ENCODE peak calls at places on chromosomes 4 and X, in five cellular contexts. One of them, this sample, is unnamed.

GRCh38 chr4:68342139-68342538 is 7.8 kb downstream of the YTHDC1 start:
- DNase-seq in WTC11: no peak
- DNase-seq in CD4-positive, alpha-beta T cell: no peak
- DNase-seq in HCT116: no peak
- DNase-seq in neural crest cell: no peak
- DNase-seq in this sample: peak

GRCh38 chr4:102759835-102760644 is 728 bp downstream of the MANBA start:
- DNase-seq in CD4-positive, alpha-beta T cell: no peak
- DNase-seq in neural crest cell: no peak
- DNase-seq in HCT116: no peak
- DNase-seq in WTC11: no peak
- DNase-seq in this sample: peak

GRCh38 chr4:1376391-1376840 is 29.4 kb downstream of the UVSSA start:
- DNase-seq in WTC11: peak
- DNase-seq in neural crest cell: no peak
- DNase-seq in HCT116: no peak
- DNase-seq in CD4-positive, alpha-beta T cell: no peak
- DNase-seq in this sample: no peak

GRCh38 chr4:114087596-114088230 is 108.3 kb upstream of the ARSJ start:
- DNase-seq in WTC11: no peak
- DNase-seq in CD4-positive, alpha-beta T cell: no peak
- DNase-seq in HCT116: no peak
- DNase-seq in neural crest cell: no peak
- DNase-seq in this sample: peak

GRCh38 chr4:106303548-106303947 is 12.5 kb downstream of the TBCK start:
- DNase-seq in CD4-positive, alpha-beta T cell: no peak
- DNase-seq in HCT116: no peak
- DNase-seq in WTC11: no peak
- DNase-seq in neural crest cell: no peak
- DNase-seq in this sample: no peak

GRCh38 chr4:78483811-78484210 is 67.8 kb upstream of the ANXA3 start:
- DNase-seq in HCT116: no peak
- DNase-seq in CD4-positive, alpha-beta T cell: no peak
- DNase-seq in neural crest cell: no peak
- DNase-seq in WTC11: no peak
- DNase-seq in this sample: no peak

GRCh38 chr4:126267689-126268088 is 952.9 kb downstream of the FAT4 start:
- DNase-seq in neural crest cell: no peak
- DNase-seq in CD4-positive, alpha-beta T cell: no peak
- DNase-seq in WTC11: no peak
- DNase-seq in HCT116: no peak
- DNase-seq in this sample: no peak

GRCh38 chr4:4593596-4593995 is 51.7 kb upstream of the STX18 start:
- DNase-seq in neural crest cell: no peak
- DNase-seq in HCT116: no peak
- DNase-seq in WTC11: no peak
- DNase-seq in CD4-positive, alpha-beta T cell: no peak
- DNase-seq in this sample: no peak

GRCh38 chr4:145936142-145937020 is 2.2 kb downstream of the ZNF827 start:
- DNase-seq in neural crest cell: peak
- DNase-seq in CD4-positive, alpha-beta T cell: peak
- DNase-seq in HCT116: no peak
- DNase-seq in WTC11: peak
- DNase-seq in this sample: peak

GRCh38 chr4:120082286-120082685 is 15.6 kb upstream of the MAD2L1 start:
- DNase-seq in neural crest cell: no peak
- DNase-seq in WTC11: no peak
- DNase-seq in HCT116: no peak
- DNase-seq in CD4-positive, alpha-beta T cell: no peak
- DNase-seq in this sample: no peak

GRCh38 chrX:50068893-50069292 is 131.9 kb downstream of the AKAP4 start:
- DNase-seq in HCT116: no peak
- DNase-seq in CD4-positive, alpha-beta T cell: no peak
- DNase-seq in neural crest cell: no peak
- DNase-seq in WTC11: no peak
- DNase-seq in this sample: no peak

GRCh38 chrX:96685205-96686099 is 810 bp downstream of the DIAPH2 start:
- DNase-seq in CD4-positive, alpha-beta T cell: no peak
- DNase-seq in WTC11: peak
- DNase-seq in HCT116: no peak
- DNase-seq in neural crest cell: peak
- DNase-seq in this sample: peak

GRCh38 chr4:111689214-111689613 is 456.0 kb upstream of the FAM241A start:
- DNase-seq in CD4-positive, alpha-beta T cell: no peak
- DNase-seq in HCT116: no peak
- DNase-seq in neural crest cell: no peak
- DNase-seq in WTC11: no peak
- DNase-seq in this sample: peak

GRCh38 chrX:16188687-16189086 is 21.4 kb downstream of the MAGEB17 start:
- DNase-seq in HCT116: no peak
- DNase-seq in CD4-positive, alpha-beta T cell: no peak
- DNase-seq in WTC11: no peak
- DNase-seq in neural crest cell: no peak
- DNase-seq in this sample: no peak

GRCh38 chrX:115650916-115651315 is 89.9 kb downstream of the PLS3 start:
- DNase-seq in CD4-positive, alpha-beta T cell: no peak
- DNase-seq in WTC11: peak
- DNase-seq in neural crest cell: peak
- DNase-seq in HCT116: peak
- DNase-seq in this sample: peak

GRCh38 chr4:3261411-3262207 is 12.7 kb downstream of the MSANTD1 start:
- DNase-seq in CD4-positive, alpha-beta T cell: no peak
- DNase-seq in WTC11: peak
- DNase-seq in neural crest cell: no peak
- DNase-seq in HCT116: no peak
- DNase-seq in this sample: no peak

GRCh38 chrX:151458824-151459223 is 61.8 kb downstream of the VMA21 start:
- DNase-seq in WTC11: no peak
- DNase-seq in CD4-positive, alpha-beta T cell: no peak
- DNase-seq in neural crest cell: no peak
- DNase-seq in HCT116: no peak
- DNase-seq in this sample: no peak

GRCh38 chrX:5936438-5936837 is 292.2 kb downstream of the NLGN4X start:
- DNase-seq in WTC11: no peak
- DNase-seq in CD4-positive, alpha-beta T cell: no peak
- DNase-seq in neural crest cell: no peak
- DNase-seq in HCT116: no peak
- DNase-seq in this sample: no peak

GRCh38 chrX:106752101-106752678 is 25.7 kb downstream of the RNF128 start:
- DNase-seq in CD4-positive, alpha-beta T cell: no peak
- DNase-seq in neural crest cell: no peak
- DNase-seq in HCT116: no peak
- DNase-seq in WTC11: peak
- DNase-seq in this sample: no peak

GRCh38 chr4:8353912-8354453 is 84.4 kb downstream of the HTRA3 start:
- DNase-seq in CD4-positive, alpha-beta T cell: no peak
- DNase-seq in WTC11: no peak
- DNase-seq in neural crest cell: no peak
- DNase-seq in HCT116: no peak
- DNase-seq in this sample: no peak

GRCh38 chrX:12223650-12224049 is 85.4 kb downstream of the FRMPD4 start:
- DNase-seq in CD4-positive, alpha-beta T cell: no peak
- DNase-seq in neural crest cell: no peak
- DNase-seq in HCT116: no peak
- DNase-seq in WTC11: no peak
- DNase-seq in this sample: peak

GRCh38 chr4:173525118-173526033 is 4.7 kb downstream of the HAND2 start:
- DNase-seq in WTC11: no peak
- DNase-seq in CD4-positive, alpha-beta T cell: no peak
- DNase-seq in HCT116: no peak
- DNase-seq in neural crest cell: no peak
- DNase-seq in this sample: no peak

GRCh38 chr4:112031712-112032328 is 113.4 kb upstream of the FAM241A start:
- DNase-seq in WTC11: no peak
- DNase-seq in CD4-positive, alpha-beta T cell: no peak
- DNase-seq in HCT116: peak
- DNase-seq in neural crest cell: peak
- DNase-seq in this sample: peak

GRCh38 chr4:107615809-107616208 is 104.2 kb downstream of the PAPSS1 start:
- DNase-seq in HCT116: no peak
- DNase-seq in CD4-positive, alpha-beta T cell: no peak
- DNase-seq in WTC11: no peak
- DNase-seq in neural crest cell: no peak
- DNase-seq in this sample: no peak

GRCh38 chrX:109709129-109709631 is 23.9 kb downstream of the ACSL4 start:
- DNase-seq in neural crest cell: no peak
- DNase-seq in WTC11: no peak
- DNase-seq in HCT116: peak
- DNase-seq in CD4-positive, alpha-beta T cell: no peak
- DNase-seq in this sample: peak

GRCh38 chr4:105937759-105938158 is 42.5 kb downstream of the NPNT start:
- DNase-seq in WTC11: no peak
- DNase-seq in CD4-positive, alpha-beta T cell: no peak
- DNase-seq in neural crest cell: no peak
- DNase-seq in HCT116: no peak
- DNase-seq in this sample: no peak

GRCh38 chr4:105059337-105059736 is 87.3 kb upstream of the TET2 start:
- DNase-seq in HCT116: no peak
- DNase-seq in neural crest cell: no peak
- DNase-seq in WTC11: no peak
- DNase-seq in CD4-positive, alpha-beta T cell: no peak
- DNase-seq in this sample: no peak

GRCh38 chrX:150499240-150499639 is 69.2 kb upstream of the MTM1 start:
- DNase-seq in WTC11: no peak
- DNase-seq in HCT116: no peak
- DNase-seq in CD4-positive, alpha-beta T cell: no peak
- DNase-seq in neural crest cell: no peak
- DNase-seq in this sample: no peak

GRCh38 chrX:9379697-9380551 is 84.9 kb upstream of the TBL1X start:
- DNase-seq in HCT116: peak
- DNase-seq in neural crest cell: no peak
- DNase-seq in WTC11: no peak
- DNase-seq in CD4-positive, alpha-beta T cell: no peak
- DNase-seq in this sample: peak

DNA sequence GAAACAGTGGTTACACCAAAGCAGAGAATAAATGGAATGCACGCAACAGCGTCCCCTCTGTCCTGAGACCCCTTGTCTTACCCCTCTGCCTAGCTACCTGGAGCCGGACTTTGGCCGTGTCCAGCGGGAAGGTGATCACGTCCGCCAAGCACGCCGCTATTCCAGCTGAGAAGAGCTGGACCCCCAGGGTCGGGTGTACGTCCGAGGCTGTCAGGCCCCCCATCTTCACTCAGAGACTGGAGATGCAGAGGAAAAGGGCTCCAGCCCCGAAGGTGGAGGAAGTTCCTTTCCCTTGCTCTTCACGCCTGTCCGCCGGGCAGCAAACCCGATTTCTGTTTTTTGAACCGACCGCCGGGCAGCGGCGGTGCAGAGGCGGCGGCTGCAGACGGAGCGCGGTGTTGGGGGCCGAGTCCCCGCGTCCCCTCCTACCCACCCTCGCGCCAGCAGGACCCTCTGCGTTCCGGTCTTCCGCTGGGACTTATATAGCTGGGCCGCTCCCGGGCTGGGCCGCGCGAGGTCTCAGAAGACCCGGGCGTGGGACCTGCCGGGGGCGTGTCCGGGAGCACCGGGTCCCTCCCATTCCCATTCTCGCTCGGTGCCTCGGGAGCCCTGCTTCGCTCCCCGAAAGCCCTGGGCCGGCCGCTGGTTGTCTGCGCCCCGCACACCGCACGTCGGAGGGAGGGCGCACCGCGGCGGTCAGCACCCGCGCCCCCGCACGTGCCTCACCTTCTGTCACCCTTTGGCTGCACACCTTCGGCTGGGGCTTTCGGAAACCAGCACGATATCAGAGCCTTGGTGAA is at the start of gene UCP1:
- DNase-seq in HCT116: no peak
- DNase-seq in WTC11: peak
- DNase-seq in CD4-positive, alpha-beta T cell: no peak
- DNase-seq in neural crest cell: peak
- DNase-seq in this sample: no peak
- TF ChIP-seq CTCF in HCT116: no peak
- TF ChIP-seq CTCF in WTC11: no peak
- TF ChIP-seq CTCF in CD4-positive, alpha-beta T cell: no peak
- TF ChIP-seq CTCF in neural crest cell: no peak
- TF ChIP-seq CTCF in this sample: no peak

DNA sequence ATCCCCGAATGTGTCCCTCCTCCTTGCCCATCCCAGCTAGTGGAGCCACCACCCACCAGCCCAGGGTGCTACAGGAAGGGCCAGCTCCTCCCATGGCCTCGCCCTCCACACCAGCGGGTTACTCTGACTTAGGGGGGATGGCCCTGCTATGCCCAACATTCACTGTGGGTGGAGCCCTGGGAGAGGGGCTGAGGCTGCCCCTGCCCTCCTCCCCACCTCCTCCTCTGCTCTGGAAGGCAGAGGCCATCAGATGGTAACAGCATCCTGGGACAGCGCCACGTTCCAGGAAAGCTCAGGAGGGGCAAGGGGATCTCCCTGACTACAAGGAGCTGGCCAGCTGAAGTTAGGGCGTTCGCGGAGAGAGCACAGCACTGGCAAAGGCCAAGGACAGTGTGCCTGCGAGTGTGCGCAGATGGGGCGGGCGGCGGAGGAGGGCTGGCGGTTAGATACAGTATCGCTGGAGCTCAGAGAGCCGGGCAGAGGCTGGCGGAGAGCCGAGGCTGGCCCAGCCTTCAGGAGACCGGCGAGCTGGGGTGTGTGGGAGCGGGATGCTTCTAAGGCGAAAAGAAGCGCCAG is 1.5 kb downstream of the JAKMIP1 start:
- DNase-seq in CD4-positive, alpha-beta T cell: no peak
- DNase-seq in WTC11: peak
- DNase-seq in HCT116: no peak
- DNase-seq in neural crest cell: no peak
- DNase-seq in this sample: no peak
- TF ChIP-seq CTCF in CD4-positive, alpha-beta T cell: no peak
- TF ChIP-seq CTCF in WTC11: no peak
- TF ChIP-seq CTCF in HCT116: no peak
- TF ChIP-seq CTCF in neural crest cell: no peak
- TF ChIP-seq CTCF in this sample: no peak

GRCh38 chrX:30215357-30215843 is at the start of gene MAGEB2:
- DNase-seq in CD4-positive, alpha-beta T cell: no peak
- DNase-seq in HCT116: peak
- DNase-seq in WTC11: peak
- DNase-seq in neural crest cell: no peak
- DNase-seq in this sample: no peak
- TF ChIP-seq CTCF in CD4-positive, alpha-beta T cell: no peak
- TF ChIP-seq CTCF in HCT116: peak
- TF ChIP-seq CTCF in WTC11: no peak
- TF ChIP-seq CTCF in neural crest cell: no peak
- TF ChIP-seq CTCF in this sample: no peak

DNA sequence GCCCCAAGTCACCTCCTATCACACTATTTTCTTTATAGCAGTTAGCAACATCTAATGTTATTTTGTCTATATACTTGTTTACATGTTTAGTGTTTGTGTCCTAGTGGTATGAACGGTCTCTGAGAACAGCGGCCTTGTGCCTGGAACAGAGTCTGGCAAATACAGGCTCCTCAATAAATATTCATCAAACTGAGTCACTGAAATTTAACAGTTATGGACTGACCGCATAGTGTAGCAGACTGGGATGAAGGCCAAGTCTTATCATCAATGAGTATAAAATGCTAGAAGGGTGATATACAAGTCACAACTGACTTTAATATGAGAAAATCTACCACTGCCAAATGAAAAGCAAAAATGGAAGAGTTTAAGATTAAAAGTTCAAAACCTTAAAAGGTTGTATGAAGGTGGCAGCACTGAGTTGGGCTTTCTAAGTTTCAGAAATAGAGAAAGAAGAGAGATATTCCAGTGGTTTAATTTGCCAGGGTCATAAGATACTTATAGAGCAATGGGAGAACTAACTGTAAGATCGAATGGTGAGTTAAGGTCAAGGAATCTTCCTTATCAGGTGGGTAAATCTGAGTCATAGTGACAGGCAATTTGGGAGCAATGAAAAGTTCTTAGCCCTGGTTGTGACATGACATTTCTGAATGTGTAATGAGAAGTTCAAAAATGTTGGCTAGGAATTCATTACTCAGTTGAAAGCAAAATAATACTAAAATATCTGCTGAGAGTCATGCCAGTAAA is 34.9 kb downstream of the ELOVL6 start:
- DNase-seq in HCT116: peak
- DNase-seq in WTC11: no peak
- DNase-seq in neural crest cell: no peak
- DNase-seq in CD4-positive, alpha-beta T cell: no peak
- DNase-seq in this sample: peak
- TF ChIP-seq CTCF in HCT116: no peak
- TF ChIP-seq CTCF in WTC11: no peak
- TF ChIP-seq CTCF in neural crest cell: no peak
- TF ChIP-seq CTCF in CD4-positive, alpha-beta T cell: no peak
- TF ChIP-seq CTCF in this sample: peak